ENCODE peak calls at places on chromosomes 6 and 20, in nine cellular contexts. R, I, G, X, W, N, D, B and L are unnamed samples.

GRCh38 chr6:149235130-149235561 is 82.4 kb upstream of the TAB2 start:
- DNase-seq in R (peak), I (peak), G (peak), X (peak), W (no peak), N (peak), D (no peak), B (no peak), L (peak)

GRCh38 chr6:14775528-14775927 is 470.3 kb upstream of the JARID2 start:
- DNase-seq in R (peak), I (no peak), G (no peak), X (no peak), W (no peak), N (no peak), D (no peak), B (no peak), L (no peak)

GRCh38 chr6:38354905-38355304 is 284.8 kb downstream of the BTBD9 start:
- DNase-seq in R (no peak), I (no peak), G (no peak), X (no peak), W (no peak), N (no peak), D (no peak), B (no peak), L (no peak)

GRCh38 chr20:35079472-35080347 is 12.9 kb downstream of the TRPC4AP start:
- DNase-seq in R (no peak), I (no peak), G (no peak), X (no peak), W (no peak), N (no peak), D (no peak), B (no peak), L (no peak)

GRCh38 chr6:367891-368630 is 23.5 kb upstream of the IRF4 start:
- DNase-seq in R (no peak), I (no peak), G (no peak), X (no peak), W (no peak), N (no peak), D (no peak), B (no peak), L (no peak)

GRCh38 chr6:156585859-156586258 is 191.3 kb upstream of the ARID1B start:
- DNase-seq in R (peak), I (no peak), G (no peak), X (no peak), W (no peak), N (no peak), D (no peak), B (no peak), L (no peak)

GRCh38 chr6:159981171-159981571 is 12.3 kb downstream of the IGF2R start:
- DNase-seq in R (no peak), I (no peak), G (no peak), X (no peak), W (no peak), N (no peak), D (no peak), B (no peak), L (no peak)

GRCh38 chr6:7684076-7684475 is 41.8 kb upstream of the BMP6 start:
- DNase-seq in R (no peak), I (no peak), G (no peak), X (no peak), W (no peak), N (no peak), D (no peak), B (no peak), L (no peak)

GRCh38 chr20:44701889-44702288 is 13.3 kb upstream of the CCN5 start:
- DNase-seq in R (no peak), I (no peak), G (no peak), X (no peak), W (no peak), N (no peak), D (no peak), B (peak), L (no peak)

GRCh38 chr6:110034637-110035096 is 56.6 kb downstream of the GPR6 start:
- DNase-seq in R (no peak), I (no peak), G (no peak), X (no peak), W (no peak), N (no peak), D (no peak), B (no peak), L (no peak)

GRCh38 chr6:26550250-26550993 is 12.3 kb downstream of the HMGN4 start:
- DNase-seq in R (peak), I (peak), G (peak), X (peak), W (peak), N (peak), D (no peak), B (peak), L (no peak)

GRCh38 chr6:149190228-149190831 is 127.2 kb upstream of the TAB2 start:
- DNase-seq in R (peak), I (peak), G (peak), X (peak), W (peak), N (peak), D (no peak), B (peak), L (no peak)

GRCh38 chr6:13859871-13860555 is 45.7 kb upstream of the MCUR1 start:
- DNase-seq in R (no peak), I (no peak), G (peak), X (no peak), W (no peak), N (no peak), D (no peak), B (no peak), L (no peak)

GRCh38 chr20:38878798-38879197 is 47.4 kb upstream of the FAM83D start:
- DNase-seq in R (peak), I (peak), G (no peak), X (peak), W (no peak), N (peak), D (no peak), B (peak), L (no peak)

GRCh38 chr6:160750276-160750689 is 48.2 kb downstream of the PLG start:
- DNase-seq in R (no peak), I (no peak), G (no peak), X (peak), W (no peak), N (no peak), D (no peak), B (peak), L (no peak)

GRCh38 chr20:19765266-19765665 is 7.2 kb downstream of the RIN2 start:
- DNase-seq in R (no peak), I (no peak), G (no peak), X (no peak), W (no peak), N (no peak), D (no peak), B (no peak), L (no peak)

GRCh38 chr6:5214570-5215052 is 46.1 kb downstream of the LYRM4 start:
- DNase-seq in R (peak), I (peak), G (peak), X (peak), W (no peak), N (no peak), D (no peak), B (peak), L (no peak)

GRCh38 chr6:149457316-149457884 is 27.4 kb downstream of the ZC3H12D start:
- DNase-seq in R (peak), I (peak), G (peak), X (no peak), W (no peak), N (no peak), D (no peak), B (no peak), L (no peak)

GRCh38 chr20:36541227-36542018 is at the start of gene MYL9:
- DNase-seq in R (peak), I (peak), G (peak), X (no peak), W (peak), N (peak), D (no peak), B (peak), L (no peak)

GRCh38 chr20:62066339-62066982 is 780 bp upstream of the TAF4 start:
- DNase-seq in R (peak), I (no peak), G (peak), X (peak), W (peak), N (peak), D (no peak), B (peak), L (no peak)

GRCh38 chr6:17349437-17349836 is 44.0 kb upstream of the CAP2 start:
- DNase-seq in R (peak), I (peak), G (no peak), X (no peak), W (no peak), N (peak), D (no peak), B (no peak), L (no peak)

GRCh38 chr6:24918641-24919403 is 16.9 kb downstream of the RIPOR2 start:
- DNase-seq in R (peak), I (no peak), G (peak), X (peak), W (no peak), N (no peak), D (no peak), B (no peak), L (no peak)

GRCh38 chr20:43190332-43190953 is 737 bp upstream of the PTPRT start:
- DNase-seq in R (no peak), I (no peak), G (no peak), X (no peak), W (no peak), N (no peak), D (no peak), B (peak), L (no peak)

GRCh38 chr6:86706449-86706848 is 230.9 kb upstream of the HTR1E start:
- DNase-seq in R (no peak), I (no peak), G (no peak), X (no peak), W (no peak), N (no peak), D (no peak), B (peak), L (no peak)

GRCh38 chr6:8047466-8048292 is 16.5 kb downstream of the BLOC1S5 start:
- DNase-seq in R (peak), I (peak), G (no peak), X (no peak), W (no peak), N (peak), D (no peak), B (peak), L (no peak)

GRCh38 chr6:149925974-149926777 is 3.3 kb upstream of the RAET1G start:
- DNase-seq in R (peak), I (peak), G (peak), X (peak), W (peak), N (peak), D (peak), B (peak), L (peak)

DNA sequence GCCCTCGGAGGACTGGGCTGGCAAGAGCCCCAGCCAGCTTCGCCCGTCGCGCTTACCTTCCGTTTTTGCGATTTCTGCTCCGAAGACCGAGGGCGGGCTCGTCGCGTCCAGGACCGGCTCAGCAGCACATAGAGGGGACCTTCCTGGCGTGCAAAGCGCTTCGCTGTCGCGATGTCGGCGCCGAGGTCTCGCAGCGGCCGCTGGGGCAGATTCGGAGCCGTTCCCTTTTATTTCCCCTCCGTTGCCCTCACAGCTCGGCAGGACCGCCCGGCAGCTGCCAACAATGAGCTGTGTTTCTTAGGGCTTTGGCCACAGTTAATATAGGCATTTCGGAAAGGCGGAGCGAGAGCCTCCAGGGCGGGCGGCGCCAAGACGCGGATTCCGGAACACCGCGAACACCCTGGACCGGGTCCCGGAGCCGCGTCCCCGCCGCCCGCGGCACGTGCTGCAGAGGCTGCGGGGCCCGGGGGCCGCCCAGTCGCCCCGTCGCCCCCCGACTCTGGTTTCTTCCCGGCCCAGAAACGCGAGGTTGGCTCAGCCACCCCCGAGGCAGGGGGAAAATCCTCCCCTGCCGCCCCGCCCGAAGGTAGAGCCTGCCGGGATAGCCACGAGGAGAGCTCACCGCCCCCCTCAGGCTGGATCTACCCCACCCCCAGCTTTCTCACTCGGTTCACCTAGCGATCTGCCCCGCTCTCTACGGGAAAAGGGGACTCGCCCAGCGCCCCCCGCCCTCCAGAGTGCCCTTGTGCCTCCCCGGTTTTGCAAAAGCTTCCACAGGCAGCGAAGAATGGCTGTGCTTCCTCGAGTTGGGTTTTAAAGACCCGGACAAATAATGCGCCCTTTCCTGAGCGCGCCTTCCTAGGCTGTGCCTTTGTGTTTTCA is at the start of gene CITED2:
- DNase-seq in R (peak), I (peak), G (peak), X (peak), W (peak), N (peak), D (peak), B (peak), L (peak)
- TF ChIP-seq CTCF in R (peak), I (peak), G (no peak), X (no peak), W (peak), N (no peak), D (peak), B (no peak), L (no peak)

GRCh38 chr20:56926501-56926900 is 297.4 kb downstream of the TFAP2C start:
- DNase-seq in R (no peak), I (no peak), G (no peak), X (no peak), W (no peak), N (no peak), D (no peak), B (no peak), L (no peak)
- H3K4me3 ChIP-seq in R (no peak), I (no peak), G (no peak), X (no peak), W (no peak), N (no peak), D (no peak), B (peak), L (no peak)

GRCh38 chr6:132259070-132259469 is 142.2 kb downstream of the MOXD1 start:
- DNase-seq in R (peak), I (peak), G (no peak), X (peak), W (no peak), N (peak), D (no peak), B (peak), L (no peak)
- TF ChIP-seq CTCF in R (peak), I (peak), G (no peak), X (peak), W (peak), N (peak), D (peak), B (peak), L (peak)

DNA sequence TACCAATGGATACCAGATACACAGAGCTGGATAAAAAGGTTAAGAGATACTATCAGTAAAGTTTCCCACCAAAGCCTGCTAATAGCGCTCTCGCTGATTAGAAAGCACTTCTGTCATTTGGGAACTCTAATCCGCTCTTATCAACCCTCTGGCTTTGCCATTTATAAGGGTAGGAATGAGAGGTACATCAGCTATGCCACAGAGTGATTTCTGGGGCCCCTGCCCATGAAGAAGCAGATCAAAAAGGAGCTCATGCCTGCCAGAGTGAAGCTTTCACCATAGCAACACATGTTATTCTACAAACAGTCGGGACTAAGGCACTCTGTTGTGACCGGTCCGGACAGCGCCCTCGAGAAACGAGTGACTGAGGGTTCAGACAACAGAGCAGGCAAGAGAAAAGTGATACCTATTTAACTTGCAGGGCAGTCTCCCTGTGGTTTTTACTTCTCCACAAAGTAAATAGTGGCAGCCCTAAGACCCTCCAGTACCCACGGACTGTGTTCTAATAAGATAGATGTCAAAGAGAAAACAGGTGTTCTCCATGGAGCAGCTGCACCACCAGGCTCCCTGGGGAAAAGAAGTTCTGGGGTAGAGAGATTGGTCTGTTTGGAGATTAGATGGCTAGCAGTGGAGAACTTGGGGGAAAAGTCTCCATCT is 5.6 kb downstream of the TRAM2 start:
- DNase-seq in R (no peak), I (no peak), G (no peak), X (no peak), W (no peak), N (no peak), D (no peak), B (no peak), L (peak)
- H3K4me3 ChIP-seq in R (peak), I (no peak), G (no peak), X (no peak), W (no peak), N (no peak), D (peak), B (no peak), L (no peak)

GRCh38 chr6:84048588-84048987 is 15.0 kb downstream of the MRAP2 start:
- DNase-seq in R (no peak), I (no peak), G (no peak), X (no peak), W (no peak), N (no peak), D (no peak), B (no peak), L (no peak)

GRCh38 chr6:84050408-84050807 is 16.8 kb downstream of the MRAP2 start:
- DNase-seq in R (no peak), I (no peak), G (no peak), X (no peak), W (no peak), N (no peak), D (no peak), B (no peak), L (no peak)

GRCh38 chr6:84055646-84056045 is 22.1 kb downstream of the MRAP2 start:
- DNase-seq in R (no peak), I (no peak), G (no peak), X (no peak), W (no peak), N (no peak), D (no peak), B (no peak), L (no peak)

GRCh38 chr6:84052883-84053241 is 19.3 kb downstream of the MRAP2 start:
- DNase-seq in R (no peak), I (no peak), G (no peak), X (no peak), W (no peak), N (no peak), D (no peak), B (no peak), L (no peak)

DNA sequence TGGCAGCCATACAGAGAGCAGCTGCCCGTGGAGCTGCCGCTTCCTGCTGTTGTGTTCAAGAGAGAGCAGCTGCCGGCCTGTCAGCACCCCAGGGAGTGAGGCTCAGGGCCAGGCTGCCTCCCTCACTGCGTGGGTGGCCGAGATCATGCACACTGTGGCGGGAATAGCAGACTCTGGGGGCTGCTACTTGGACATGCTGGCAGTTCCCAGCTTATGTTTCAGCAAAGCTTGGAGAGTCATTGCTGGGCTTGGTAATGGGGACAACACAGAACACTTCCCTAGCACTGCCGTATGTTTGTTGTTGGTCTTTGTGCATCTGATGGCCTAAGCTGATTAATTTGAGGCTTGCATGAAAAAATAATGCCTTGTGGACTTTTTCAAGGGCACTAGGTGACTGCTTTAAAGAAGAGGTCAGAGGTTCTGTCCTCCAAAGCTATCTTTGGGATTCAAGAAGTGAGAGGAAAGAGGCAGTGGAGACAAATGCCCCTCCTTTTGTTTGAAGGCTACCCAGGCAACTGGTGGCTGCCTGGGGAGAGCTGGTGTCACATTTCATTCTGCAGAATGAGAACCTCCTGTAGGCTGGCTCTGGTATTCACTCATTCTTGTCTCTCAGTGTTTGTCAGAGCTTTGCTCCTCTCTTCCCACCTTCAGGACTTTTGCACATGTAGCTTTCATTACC is 18.8 kb downstream of the MRAP2 start:
- DNase-seq in R (peak), I (peak), G (peak), X (no peak), W (no peak), N (peak), D (no peak), B (peak), L (no peak)
- TF ChIP-seq CTCF in R (no peak), I (no peak), G (no peak), X (no peak), W (no peak), N (no peak), D (no peak), B (peak), L (no peak)